ENCODE peak calls at places on chromosomes 5 and 9, in eight cellular contexts. E, R, L, Q, H, P, M and Y are unnamed samples.

GRCh38 chr5:38768411-38769211 is 77.2 kb upstream of the OSMR start:
- DNase-seq in E (no peak), R (no peak), L (no peak), Q (no peak), H (no peak), P (no peak), M (no peak), Y (no peak)

GRCh38 chr5:13930721-13931246 is 13.7 kb downstream of the DNAH5 start:
- DNase-seq in E (no peak), R (no peak), L (no peak), Q (no peak), H (no peak), P (no peak), M (no peak), Y (peak)

GRCh38 chr5:34684980-34685352 is 28.8 kb downstream of the RAI14 start:
- DNase-seq in E (no peak), R (no peak), L (no peak), Q (no peak), H (no peak), P (no peak), M (no peak), Y (no peak)

GRCh38 chr9:93292664-93293328 is 108.9 kb downstream of the WNK2 start:
- DNase-seq in E (no peak), R (no peak), L (no peak), Q (no peak), H (no peak), P (no peak), M (peak), Y (no peak)

GRCh38 chr5:36664762-36665161 is 58.4 kb downstream of the SLC1A3 start:
- DNase-seq in E (no peak), R (no peak), L (no peak), Q (no peak), H (no peak), P (peak), M (peak), Y (no peak)

GRCh38 chr5:112267231-112267630 is 151.8 kb downstream of the EPB41L4A start:
- DNase-seq in E (no peak), R (no peak), L (no peak), Q (no peak), H (no peak), P (no peak), M (no peak), Y (no peak)

GRCh38 chr5:30764704-30765103 is 428.8 kb upstream of the CDH6 start:
- DNase-seq in E (no peak), R (no peak), L (no peak), Q (no peak), H (no peak), P (peak), M (no peak), Y (no peak)

GRCh38 chr5:62263401-62263800 is 42.6 kb upstream of the KIF2A start:
- DNase-seq in E (no peak), R (no peak), L (no peak), Q (no peak), H (no peak), P (no peak), M (no peak), Y (no peak)

GRCh38 chr5:4777435-4777834 is 362.7 kb upstream of the ADAMTS16 start:
- DNase-seq in E (no peak), R (no peak), L (no peak), Q (no peak), H (no peak), P (peak), M (no peak), Y (no peak)

GRCh38 chr5:175766963-175767362 is 104.4 kb upstream of the CPLX2 start:
- DNase-seq in E (no peak), R (no peak), L (no peak), Q (no peak), H (no peak), P (no peak), M (no peak), Y (no peak)

GRCh38 chr5:154753792-154754191 is 1.4 kb upstream of the LARP1 start:
- DNase-seq in E (peak), R (no peak), L (peak), Q (no peak), H (peak), P (peak), M (no peak), Y (peak)

GRCh38 chr9:61674465-61674864 is 484.6 kb downstream of the SPATA31A7 start:
- DNase-seq in E (peak), R (no peak), L (no peak), Q (no peak), H (no peak), P (no peak), M (no peak), Y (no peak)

GRCh38 chr5:145903113-145903512 is 30.3 kb upstream of the GRXCR2 start:
- DNase-seq in E (no peak), R (no peak), L (no peak), Q (no peak), H (no peak), P (no peak), M (peak), Y (no peak)

GRCh38 chr5:15774632-15775031 is 274.7 kb downstream of the FBXL7 start:
- DNase-seq in E (no peak), R (no peak), L (no peak), Q (no peak), H (no peak), P (peak), M (peak), Y (no peak)

GRCh38 chr9:5838884-5839571 is 6.1 kb upstream of the ERMP1 start:
- DNase-seq in E (no peak), R (no peak), L (peak), Q (no peak), H (no peak), P (peak), M (peak), Y (no peak)

GRCh38 chr5:56375011-56375410 is 141.9 kb upstream of the ANKRD55 start:
- DNase-seq in E (no peak), R (no peak), L (no peak), Q (no peak), H (peak), P (no peak), M (no peak), Y (no peak)

GRCh38 chr5:27727254-27727653 is 688.9 kb upstream of the CDH9 start:
- DNase-seq in E (no peak), R (no peak), L (no peak), Q (no peak), H (no peak), P (no peak), M (no peak), Y (no peak)